ENCODE peak calls at places on chromosomes 5 and 9, in five cellular contexts. F is activated CD8-positive, alpha-beta memory T cell treated with anti-CD3 and anti-CD28 coated beads for 4 hours; J is Right ventricle myocardium superior; S is right cardiac atrium; I is cerebellum. K is an unnamed sample.

GRCh38 chr9:133476531-133476930 is 2.4 kb downstream of the SLC2A6 start:
- DNase-seq in J (no peak), S (no peak), I (no peak), F (no peak), K (no peak)

GRCh38 chr5:178766936-178767912 is 36.8 kb upstream of the ZNF354A start:
- DNase-seq in S (no peak), I (no peak), F (no peak), J (no peak), K (peak; percentile 7)

GRCh38 chr9:104780796-104781395 is 17.0 kb downstream of the NIPSNAP3B start:
- DNase-seq in S (no peak), J (no peak), F (no peak), I (no peak), K (no peak)

GRCh38 chr5:11046160-11046559 is 285.1 kb upstream of the DAP start:
- DNase-seq in F (no peak), I (no peak), S (peak; percentile 18), J (no peak), K (no peak)

GRCh38 chr9:130128251-130128650 is 44.0 kb upstream of the NCS1 start:
- DNase-seq in S (no peak), F (peak; percentile 59), J (no peak), I (no peak), K (no peak)

GRCh38 chr9:134178781-134179551 is 14.6 kb upstream of the RNU6ATAC start:
- DNase-seq in J (peak; percentile 71), F (no peak), I (peak; percentile 41), S (no peak), K (no peak)

GRCh38 chr5:77168884-77169254 is 41.6 kb upstream of the PDE8B start:
- DNase-seq in I (no peak), J (peak; percentile 45), S (peak; percentile 41), F (no peak), K (peak; percentile 56)

GRCh38 chr5:173047838-173048105 is 8.4 kb upstream of the CREBRF start:
- DNase-seq in I (no peak), S (no peak), F (no peak), J (no peak), K (no peak)

GRCh38 chr9:33458444-33458843 is 11.1 kb upstream of the AQP3 start:
- DNase-seq in I (no peak), S (no peak), F (peak; percentile 27), J (no peak), K (peak; percentile 41)

GRCh38 chr9:14314929-14315753 is 1.2 kb upstream of the NFIB start:
- DNase-seq in J (peak; percentile 97), F (no peak), S (peak; percentile 96), I (peak; percentile 87), K (peak; percentile 70)

GRCh38 chr9:19386469-19387044 is 6.5 kb upstream of the RPS6 start:
- DNase-seq in F (no peak), J (no peak), I (no peak), S (no peak), K (no peak)

GRCh38 chr5:73448451-73449136 is at the start of gene FOXD1:
- DNase-seq in J (peak; percentile 72), S (peak; percentile 66), F (no peak), I (peak; percentile 41), K (peak; percentile 78)

GRCh38 chr5:154923441-154924430 is 14.3 kb downstream of the GEMIN5 start:
- DNase-seq in I (no peak), S (no peak), F (no peak), J (no peak), K (no peak)

GRCh38 chr5:134246771-134247329 is 21.0 kb upstream of the PPP2CA start:
- DNase-seq in I (peak; percentile 56), S (no peak), F (no peak), J (peak; percentile 75), K (no peak)

GRCh38 chr5:158967566-158967965 is 132.2 kb downstream of the EBF1 start:
- DNase-seq in I (no peak), J (no peak), S (no peak), F (no peak), K (no peak)

GRCh38 chr5:102528600-102528999 is 29.8 kb upstream of the SLCO6A1 start:
- DNase-seq in J (no peak), S (no peak), F (no peak), I (no peak), K (no peak)

GRCh38 chr9:88193766-88194165 is 55.5 kb upstream of the SPATA31C2 start:
- DNase-seq in I (no peak), S (no peak), F (no peak), J (no peak), K (no peak)

GRCh38 chr5:69046375-69046957 is 47.3 kb upstream of the SLC30A5 start:
- DNase-seq in S (no peak), I (no peak), J (no peak), F (no peak), K (peak; percentile 48)

GRCh38 chr9:92781902-92782301 is 17.3 kb upstream of the BICD2 start:
- DNase-seq in J (no peak), I (no peak), S (no peak), F (no peak), K (no peak)

GRCh38 chr5:67827521-67827920 is 388.0 kb upstream of the PIK3R1 start:
- DNase-seq in I (no peak), J (no peak), S (no peak), F (no peak), K (no peak)

GRCh38 chr5:169591636-169592035 is 8.1 kb downstream of the SPDL1 start:
- DNase-seq in I (no peak), J (no peak), F (no peak), S (no peak), K (no peak)

GRCh38 chr5:176350416-176350815 is 11.1 kb downstream of the KIAA1191 start:
- DNase-seq in S (no peak), J (no peak), I (no peak), F (no peak), K (no peak)

GRCh38 chr5:114355086-114355830 is 6.6 kb upstream of the KCNN2 start:
- DNase-seq in I (no peak), S (no peak), F (no peak), J (no peak), K (no peak)

GRCh38 chr5:58475404-58475803 is 15.5 kb upstream of the PLK2 start:
- DNase-seq in I (no peak), F (no peak), J (no peak), S (no peak), K (no peak)

GRCh38 chr5:126523818-126524522 is 71.0 kb downstream of the ALDH7A1 start:
- DNase-seq in J (no peak), S (no peak), F (no peak), I (no peak), K (no peak)

GRCh38 chr5:55427157-55427556 is 107.6 kb downstream of the PLPP1 start:
- DNase-seq in F (no peak), S (peak; percentile 29), J (no peak), I (no peak), K (no peak)

GRCh38 chr9:34119713-34120112 is 6.8 kb downstream of the DCAF12 start:
- DNase-seq in S (no peak), I (no peak), F (no peak), J (no peak), K (no peak)

GRCh38 chr9:116493183-116493582 is 193.9 kb upstream of the TRIM32 start:
- DNase-seq in F (no peak), J (no peak), S (no peak), I (no peak), K (no peak)

GRCh38 chr5:37198842-37199241 is 50.3 kb downstream of the CPLANE1 start:
- DNase-seq in S (no peak), F (no peak), J (no peak), I (no peak), K (no peak)

GRCh38 chr5:56111404-56111781 is 116.6 kb upstream of the IL6ST start:
- DNase-seq in J (no peak), F (no peak), I (no peak), S (no peak), K (no peak)

GRCh38 chr5:163571755-163572154 is 66.3 kb downstream of the MAT2B start:
- DNase-seq in F (no peak), I (peak; percentile 53), J (no peak), S (no peak), K (no peak)

GRCh38 chr5:127872494-127872893 is 169.3 kb downstream of the CCDC192 start:
- DNase-seq in F (no peak), J (no peak), I (no peak), S (peak; percentile 21), K (no peak)

GRCh38 chr5:79684782-79685181 is 4.9 kb upstream of the CMYA5 start:
- DNase-seq in J (no peak), S (no peak), I (no peak), F (no peak), K (no peak)

GRCh38 chr9:18861599-18862546 is 171.1 kb downstream of the SAXO1 start:
- DNase-seq in F (no peak), J (peak; percentile 57), S (peak; percentile 49), I (no peak), K (no peak)

GRCh38 chr5:137265457-137265856 is 233.7 kb downstream of the SPOCK1 start:
- DNase-seq in I (no peak), F (no peak), J (no peak), S (no peak), K (no peak)

GRCh38 chr9:116394753-116395408 is 241.3 kb downstream of the PAPPA start:
- DNase-seq in F (no peak), I (no peak), J (no peak), S (no peak), K (no peak)

GRCh38 chr5:123882305-123882704 is 370.3 kb downstream of the CSNK1G3 start:
- DNase-seq in F (no peak), I (no peak), J (no peak), S (no peak), K (no peak)

GRCh38 chr9:137902646-137903045 is 25.1 kb downstream of the CACNA1B start:
- DNase-seq in J (peak; percentile 35), F (no peak), I (no peak), S (no peak), K (no peak)

K was measured in K562.